ENCODE peak calls at places on chromosomes 11 and 22, in eight cellular contexts. S is neural crest cell; F is gastrocnemius medialis; B is epithelial cell of esophagus; P is activated CD4-positive, alpha-beta T cell treated with anti-CD3 and anti-CD28 coated beads for 24 hours; G is kidney glomerular epithelial cell; C is AG08395; X is small intestine. M is an unnamed sample.

GRCh38 chr11:134489728-134490127 is 77.7 kb upstream of the B3GAT1 start:
- DNase-seq in P (no peak), B (no peak), S (no peak), G (no peak), C (no peak), F (no peak), X (no peak), M (no peak)

GRCh38 chr22:23495614-23496444 is 84.3 kb downstream of the IGLL1 start:
- DNase-seq in P (no peak), G (no peak), X (no peak), S (no peak), B (no peak), C (no peak), F (no peak), M (no peak)

GRCh38 chr11:16511109-16511806 is 154.9 kb upstream of the SOX6 start:
- DNase-seq in F (no peak), P (no peak), G (peak), S (no peak), X (no peak), B (peak), C (no peak), M (no peak)

GRCh38 chr11:76302707-76303395 is 78.1 kb downstream of the THAP12 start:
- DNase-seq in X (no peak), C (no peak), B (no peak), F (no peak), P (no peak), G (no peak), S (no peak), M (no peak)

GRCh38 chr11:128582496-128583366 is 4.6 kb downstream of the ETS1 start:
- DNase-seq in B (peak), X (no peak), P (no peak), G (peak), C (peak), S (no peak), F (peak), M (no peak)

GRCh38 chr11:119545978-119546915 is 123.3 kb upstream of the THY1 start:
- DNase-seq in B (no peak), G (no peak), S (no peak), C (no peak), X (no peak), F (no peak), P (no peak), M (no peak)

GRCh38 chr11:115550291-115551059 is 46.3 kb upstream of the CADM1 start:
- DNase-seq in P (no peak), B (no peak), S (no peak), G (peak), F (no peak), X (no peak), C (no peak), M (no peak)

GRCh38 chr11:67113231-67113721 is 5.8 kb upstream of the KDM2A start:
- DNase-seq in F (no peak), P (no peak), G (no peak), X (no peak), C (no peak), S (no peak), B (no peak), M (no peak)

GRCh38 chr11:112367453-112367852 is 106.8 kb upstream of the PLET1 start:
- DNase-seq in P (no peak), F (no peak), S (no peak), X (no peak), G (no peak), B (no peak), C (no peak), M (no peak)

GRCh38 chr11:119641991-119642745 is 86.8 kb downstream of the NECTIN1 start:
- DNase-seq in S (no peak), P (no peak), F (no peak), G (no peak), B (peak), X (peak), C (no peak), M (no peak)

GRCh38 chr11:46363455-46363920 is 16.2 kb downstream of the DGKZ start:
- DNase-seq in C (peak), S (no peak), P (no peak), F (peak), G (no peak), X (no peak), B (peak), M (no peak)

GRCh38 chr11:130772266-130773227 is 143.7 kb downstream of the SNX19 start:
- DNase-seq in F (peak), B (peak), S (no peak), P (no peak), X (peak), C (peak), G (peak), M (no peak)

GRCh38 chr11:33116535-33116934 is 44.7 kb downstream of the CSTF3 start:
- DNase-seq in C (no peak), F (no peak), G (peak), X (no peak), P (no peak), B (peak), S (no peak), M (no peak)

GRCh38 chr11:18853086-18853720 is 61.6 kb upstream of the PTPN5 start:
- DNase-seq in X (peak), P (no peak), F (no peak), B (peak), C (no peak), G (peak), S (no peak), M (peak)

GRCh38 chr11:76230392-76230791 is 24.1 kb upstream of the WNT11 start:
- DNase-seq in X (no peak), B (no peak), C (no peak), F (no peak), G (no peak), S (no peak), P (no peak), M (no peak)

GRCh38 chr11:86230921-86231320 is 13.6 kb upstream of the EED start:
- DNase-seq in S (no peak), P (no peak), B (peak), F (no peak), C (peak), X (no peak), G (no peak), M (no peak)

GRCh38 chr11:45750439-45750838 is 54.5 kb upstream of the SLC35C1 start:
- DNase-seq in B (no peak), P (no peak), C (no peak), G (no peak), S (no peak), F (no peak), X (no peak), M (no peak)

GRCh38 chr11:104435498-104435897 is 271.6 kb upstream of the PDGFD start:
- DNase-seq in C (no peak), B (no peak), S (no peak), F (no peak), X (no peak), G (no peak), P (no peak), M (no peak)

GRCh38 chr11:113253406-113253805 is 61.0 kb upstream of the TTC12 start:
- DNase-seq in F (no peak), X (no peak), G (no peak), B (no peak), P (no peak), S (no peak), C (no peak), M (no peak)

GRCh38 chr11:22624742-22625447 is 728 bp downstream of the FANCF start:
- DNase-seq in S (no peak), B (peak), F (peak), C (peak), G (peak), P (peak), X (peak), M (no peak)

GRCh38 chr11:114291381-114291780 is 4.8 kb upstream of the NNMT start:
- DNase-seq in F (no peak), G (no peak), C (peak), X (no peak), S (no peak), P (no peak), B (no peak), M (no peak)

GRCh38 chr11:45313211-45313865 is 27.2 kb upstream of the SYT13 start:
- DNase-seq in G (no peak), P (no peak), S (no peak), B (no peak), X (no peak), C (no peak), F (no peak), M (no peak)

GRCh38 chr22:27416553-27417427 is 384.8 kb downstream of the MN1 start:
- DNase-seq in F (no peak), S (no peak), P (no peak), X (no peak), C (peak), G (peak), B (peak), M (no peak)

GRCh38 chr11:15107730-15108515 is 6.8 kb upstream of the INSC start:
- DNase-seq in C (peak), B (peak), S (no peak), G (no peak), P (no peak), F (no peak), X (no peak), M (no peak)

GRCh38 chr11:35305670-35306382 is 113.5 kb downstream of the SLC1A2 start:
- DNase-seq in B (peak), G (no peak), S (peak), P (no peak), C (peak), F (no peak), X (peak), M (peak)

GRCh38 chr11:250740-251299 is 14.0 kb downstream of the PSMD13 start:
- DNase-seq in P (peak), B (peak), X (peak), C (peak), F (peak), S (peak), G (no peak), M (peak)

GRCh38 chr22:27487600-27488450 is 313.7 kb downstream of the MN1 start:
- DNase-seq in G (no peak), F (no peak), B (no peak), C (no peak), P (no peak), S (no peak), X (no peak), M (no peak)

GRCh38 chr11:49208006-49208721 is at the start of gene FOLH1:
- DNase-seq in C (no peak), S (no peak), G (peak), P (no peak), B (peak), X (peak), F (no peak), M (peak)

GRCh38 chr22:50115693-50116092 is 25.9 kb downstream of the MOV10L1 start:
- DNase-seq in C (no peak), F (no peak), P (no peak), G (no peak), S (no peak), X (no peak), B (no peak), M (no peak)

GRCh38 chr11:58688779-58689503 is 42.8 kb downstream of the GLYAT start:
- DNase-seq in F (no peak), G (peak), B (peak), S (no peak), P (no peak), C (no peak), X (no peak), M (no peak)

GRCh38 chr22:29348956-29349355 is 33.5 kb upstream of the RASL10A start:
- DNase-seq in X (no peak), G (no peak), F (peak), P (no peak), S (no peak), C (no peak), B (peak), M (no peak)

GRCh38 chr11:86446924-86447285 is 72.2 kb downstream of the CCDC81 start:
- DNase-seq in P (no peak), B (no peak), F (no peak), S (no peak), C (no peak), X (no peak), G (no peak), M (no peak)

GRCh38 chr11:11464555-11464954 is 111.5 kb upstream of the CSNK2A3 start:
- DNase-seq in F (no peak), C (no peak), B (peak), G (no peak), P (no peak), X (no peak), S (no peak), M (no peak)

GRCh38 chr11:115653926-115654325 is 149.7 kb upstream of the CADM1 start:
- DNase-seq in F (no peak), X (peak), G (no peak), P (no peak), B (no peak), C (no peak), S (no peak), M (no peak)

GRCh38 chr11:118139578-118139977 is 13.0 kb downstream of the SCN4B start:
- DNase-seq in X (no peak), C (no peak), B (no peak), F (no peak), G (no peak), S (no peak), P (no peak), M (no peak)

GRCh38 chr11:129989437-129989836 is 13.2 kb downstream of the PRDM10 start:
- DNase-seq in G (no peak), C (no peak), F (no peak), P (no peak), S (no peak), B (no peak), X (no peak), M (no peak)

M was measured in endothelial cell.